ENCODE peak calls at places on chromosomes 16 and 17, in ten cellular contexts. W, M, N, L, C, D, E, Z, S and R are unnamed samples.
A peak's percentile ranks its signal among the peaks of the same experiment; 100 is the strongest.

GRCh38 chr17:4786111-4786491 is at the start of gene VMO1:
- DNase-seq in S (peak; percentile 84), Z (no peak), E (peak; percentile 61), C (peak; percentile 22), L (no peak), D (peak; percentile 44), M (peak; percentile 33), N (no peak), W (no peak), R (no peak)

GRCh38 chr17:43858201-43858600 is 11.2 kb downstream of the CD300LG start:
- DNase-seq in L (no peak), M (no peak), D (no peak), C (no peak), S (peak; percentile 68), E (no peak), W (no peak), N (peak; percentile 46), Z (no peak), R (no peak)

GRCh38 chr16:11547517-11547916 is 39.2 kb downstream of the LITAF start:
- DNase-seq in L (no peak), C (no peak), N (no peak), D (no peak), E (no peak), S (no peak), Z (no peak), W (no peak), M (no peak), R (no peak)

GRCh38 chr17:12769981-12770380 is 19.3 kb upstream of the ARHGAP44 start:
- DNase-seq in L (no peak), C (no peak), D (no peak), M (peak; percentile 16), S (no peak), N (no peak), E (no peak), Z (no peak), W (no peak), R (no peak)

GRCh38 chr17:57900991-57901743 is 51.3 kb upstream of the MRPS23 start:
- DNase-seq in Z (no peak), N (no peak), C (peak; percentile 85), D (no peak), E (peak; percentile 4), L (peak; percentile 68), W (peak; percentile 84), S (no peak), M (no peak), R (no peak)

GRCh38 chr16:3789375-3790067 is 72.2 kb upstream of the TRAP1 start:
- DNase-seq in N (no peak), E (no peak), M (no peak), S (no peak), D (no peak), Z (no peak), C (no peak), W (no peak), L (no peak), R (no peak)

GRCh38 chr16:81558444-81559175 is 114.0 kb downstream of the CMIP start:
- DNase-seq in D (no peak), M (no peak), L (no peak), E (no peak), Z (no peak), N (peak; percentile 82), C (peak; percentile 96), S (peak; percentile 65), W (peak; percentile 93), R (no peak)

GRCh38 chr16:65904361-65904760 is 462.1 kb upstream of the CDH5 start:
- DNase-seq in M (no peak), E (no peak), D (no peak), N (no peak), C (no peak), S (no peak), Z (no peak), L (no peak), W (no peak), R (no peak)

GRCh38 chr17:60747069-60747808 is 69.6 kb downstream of the BCAS3 start:
- DNase-seq in C (no peak), D (no peak), W (no peak), Z (no peak), N (no peak), E (no peak), L (no peak), S (no peak), M (no peak), R (no peak)

GRCh38 chr17:60743282-60743681 is 65.6 kb downstream of the BCAS3 start:
- DNase-seq in Z (no peak), L (no peak), W (no peak), C (no peak), N (no peak), S (no peak), E (no peak), M (no peak), D (no peak), R (no peak)

GRCh38 chr17:60744355-60744958 is 66.8 kb downstream of the BCAS3 start:
- DNase-seq in E (no peak), D (no peak), L (no peak), N (no peak), S (no peak), C (no peak), W (no peak), Z (no peak), M (no peak), R (no peak)

GRCh38 chr17:60743812-60744211 is 66.2 kb downstream of the BCAS3 start:
- DNase-seq in S (no peak), Z (no peak), L (no peak), D (peak; percentile 70), M (no peak), E (no peak), C (peak; percentile 40), W (no peak), N (no peak), R (peak; percentile 20)

GRCh38 chr17:60745544-60745943 is 67.9 kb downstream of the BCAS3 start:
- DNase-seq in M (peak; percentile 16), L (no peak), E (no peak), D (no peak), C (no peak), N (no peak), S (no peak), W (no peak), Z (no peak), R (no peak)
- TF ChIP-seq CTCF in M (peak; percentile 3), L (no peak), E (peak; percentile 6), D (no peak), C (no peak), N (no peak), S (no peak), W (no peak), Z (no peak), R (peak; percentile 14)

GRCh38 chr16:89084411-89084810 is 9.2 kb upstream of the ACSF3 start:
- DNase-seq in L (no peak), Z (no peak), W (peak; percentile 49), N (no peak), S (no peak), E (no peak), D (no peak), C (peak; percentile 66), M (no peak), R (no peak)
- H3K4me3 ChIP-seq in L (no peak overlapping the region), Z (no peak overlapping the region), W (no peak overlapping the region), N (no peak overlapping the region), S (no peak overlapping the region), E (no peak overlapping the region), D (no peak overlapping the region), C (no peak overlapping the region), M (no peak overlapping the region), R (no peak overlapping the region)

GRCh38 chr16:525520-526180 is 1.9 kb upstream of the CAPN15 start:
- DNase-seq in D (peak; percentile 68), N (no peak), L (peak; percentile 51), S (peak; percentile 83), C (peak; percentile 35), W (no peak), M (peak; percentile 91), E (no peak), Z (no peak), R (peak; percentile 72)

GRCh38 chr16:528111-529011 is 849 bp downstream of the CAPN15 start:
- DNase-seq in C (peak; percentile 59), S (no peak), W (peak; percentile 85), N (no peak), Z (peak; percentile 50), M (peak; percentile 76), L (peak; percentile 55), E (peak; percentile 75), D (peak; percentile 65), R (no peak)

GRCh38 chr16:529012-529575 is 1.6 kb downstream of the CAPN15 start:
- DNase-seq in M (peak; percentile 7), S (no peak), L (no peak), C (peak; percentile 49), W (no peak), E (no peak), N (no peak), D (no peak), Z (no peak), R (no peak)

GRCh38 chr16:526181-527014 is 1.1 kb upstream of the CAPN15 start:
- DNase-seq in E (no peak), D (peak; percentile 66), L (no peak), Z (peak; percentile 61), N (peak; percentile 84), C (peak; percentile 75), W (no peak), S (no peak), M (peak; percentile 41), R (peak; percentile 23)

GRCh38 chr16:527015-527903 is at the start of gene CAPN15:
- DNase-seq in N (peak; percentile 95), L (peak; percentile 67), S (peak; percentile 97), Z (peak; percentile 89), E (peak; percentile 95), C (peak; percentile 89), D (peak; percentile 94), M (peak; percentile 74), W (peak; percentile 85), R (peak; percentile 59)
- TF ChIP-seq CTCF in N (peak; percentile 19), L (no peak), S (no peak), Z (no peak), E (no peak), C (peak; percentile 59), D (no peak), M (no peak), W (peak; percentile 28), R (no peak)

GRCh38 chr16:683396-684066 is 603 bp downstream of the JMJD8 start:
- DNase-seq in N (no peak), D (no peak), L (no peak), M (no peak), S (no peak), W (no peak), E (no peak), C (no peak), Z (peak; percentile 28), R (no peak)

GRCh38 chr16:685967-686366 is 1.8 kb upstream of the JMJD8 start:
- DNase-seq in W (peak; percentile 70), N (no peak), S (no peak), L (no peak), E (no peak), M (peak; percentile 54), Z (peak; percentile 29), D (peak; percentile 43), C (peak; percentile 65), R (no peak)

GRCh38 chr16:684067-684794 is at the start of gene JMJD8:
- DNase-seq in D (peak; percentile 97), C (peak; percentile 97), L (peak; percentile 96), E (peak; percentile 99), Z (peak; percentile 98), S (peak; percentile 99), N (peak; percentile 99), W (peak; percentile 97), M (peak; percentile 91), R (peak; percentile 69)

GRCh38 chr16:686459-687260 is 2.5 kb upstream of the JMJD8 start:
- DNase-seq in M (no peak), L (no peak), C (no peak), N (no peak), S (no peak), E (no peak), D (no peak), Z (peak; percentile 26), W (no peak), R (no peak)

DNA sequence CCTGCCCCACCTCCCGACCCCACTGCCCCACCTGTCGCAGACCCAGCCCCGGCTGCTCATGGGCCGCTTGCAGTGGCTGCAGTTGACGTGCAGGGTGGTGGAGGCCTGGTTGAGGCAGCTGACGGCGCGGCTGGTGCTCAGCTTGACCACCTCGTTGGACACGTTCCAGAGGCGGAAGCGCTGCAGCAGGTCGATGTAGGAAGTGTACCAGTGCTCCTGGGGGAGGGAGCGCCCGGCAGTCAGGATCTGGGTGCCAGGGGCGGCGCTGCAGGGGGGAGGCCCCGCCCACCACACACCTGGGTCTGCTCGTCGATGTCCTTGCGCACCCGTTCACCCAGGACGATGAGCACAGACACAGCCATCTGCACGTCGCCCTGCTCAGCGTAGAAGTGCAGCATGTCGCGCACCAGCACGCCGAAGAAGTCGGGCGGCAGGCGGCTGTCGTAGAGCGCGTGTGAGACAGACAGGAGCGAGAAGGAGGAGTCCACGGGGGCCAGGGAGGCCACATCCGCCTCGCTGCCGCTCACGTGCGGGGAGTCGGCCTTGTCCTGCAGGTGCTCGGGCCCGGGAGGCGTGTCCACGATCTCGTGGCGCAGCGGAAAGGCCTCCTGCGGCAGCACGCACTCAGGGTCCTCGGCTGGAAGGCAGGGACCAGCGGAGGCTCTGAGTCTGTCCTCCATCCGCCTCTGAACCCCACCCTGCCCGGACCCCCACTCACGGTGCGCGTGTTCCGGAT is 995 bp upstream of the JMJD8 start:
- DNase-seq in M (no peak), W (no peak), N (no peak), D (no peak), S (no peak), E (no peak), L (no peak), C (no peak), Z (peak; percentile 53), R (no peak)
- H3K4me3 ChIP-seq in M (no peak overlapping the region), W (peak overlapping the region; percentile 63), N (peak overlapping the region; percentile 75), D (no peak overlapping the region), S (no peak overlapping the region), E (peak overlapping the region; percentile 79), L (no peak overlapping the region), C (no peak overlapping the region), Z (peak overlapping the region; percentile 59), R (no peak overlapping the region)